ENCODE peak calls at places on chromosomes 11 and 22, in six cellular contexts. H is tibial artery, T is GM06990, A is lower leg skin, P is fibroblast of lung, N is BJ. E is an unnamed sample.

GRCh38 chr11:76577199-76577920 is 93.2 kb downstream of the LRRC32 start:
- DNase-seq in P (peak), N (no peak), T (no peak), A (no peak), H (no peak), E (peak)

GRCh38 chr11:17883946-17884345 is 128.9 kb downstream of the SERGEF start:
- DNase-seq in A (no peak), T (no peak), P (no peak), N (no peak), H (no peak), E (no peak)

GRCh38 chr22:46537946-46538815 is 761 bp upstream of the CELSR1 start:
- DNase-seq in A (no peak), N (no peak), P (peak), H (no peak), T (no peak), E (no peak)

GRCh38 chr11:11083441-11083840 is 225.6 kb upstream of the ZBED5 start:
- DNase-seq in H (no peak), N (no peak), P (no peak), A (no peak), T (no peak), E (no peak)

GRCh38 chr11:69285766-69286165 is 8.2 kb upstream of the MYEOV start:
- DNase-seq in H (no peak), P (no peak), T (no peak), N (no peak), A (no peak), E (no peak)

GRCh38 chr11:95884364-95884763 is 39.5 kb downstream of the MTMR2 start:
- DNase-seq in A (no peak), N (no peak), H (no peak), P (peak), T (no peak), E (peak)

GRCh38 chr11:73980001-73980960 is 2.4 kb downstream of the UCP2 start:
- DNase-seq in N (no peak), T (peak), A (peak), H (peak), P (peak), E (no peak)

GRCh38 chr11:9717719-9718118 is 53.8 kb downstream of the SWAP70 start:
- DNase-seq in A (no peak), P (no peak), N (no peak), H (no peak), T (no peak), E (no peak)

GRCh38 chr22:44671742-44672141 is 30.3 kb upstream of the PRR5 start:
- DNase-seq in A (no peak), H (no peak), N (no peak), P (peak), T (no peak), E (no peak)

GRCh38 chr11:67118059-67118766 is 850 bp upstream of the KDM2A start:
- DNase-seq in H (peak), T (peak), N (no peak), P (no peak), A (peak), E (no peak)

GRCh38 chr22:45642966-45643365 is 28.7 kb upstream of the ATXN10 start:
- DNase-seq in A (no peak), T (no peak), P (no peak), N (no peak), H (no peak), E (no peak)

GRCh38 chr22:46953968-46954755 is 191.7 kb downstream of the TBC1D22A start:
- DNase-seq in T (no peak), A (no peak), H (no peak), N (no peak), P (no peak), E (no peak)

GRCh38 chr11:114304065-114304464 is 7.9 kb downstream of the NNMT start:
- DNase-seq in N (no peak), H (no peak), A (no peak), T (no peak), P (no peak), E (no peak)

GRCh38 chr11:48001438-48002021 is 21.2 kb downstream of the PTPRJ start:
- DNase-seq in H (no peak), P (peak), T (no peak), N (no peak), A (no peak), E (peak)

GRCh38 chr22:38310518-38311330 is 6.5 kb downstream of the CSNK1E start:
- DNase-seq in T (no peak), H (peak), N (no peak), A (no peak), P (no peak), E (no peak)
- H3K4me3 ChIP-seq in T (no peak), H (no peak), N (no peak), A (no peak), P (no peak), E (no peak)

GRCh38 chr11:125123947-125124633 is 12.7 kb upstream of the TMEM218 start:
- DNase-seq in P (peak), N (no peak), A (peak), T (peak), H (peak), E (no peak)
- TF ChIP-seq CTCF in P (peak), N (peak), A (no peak), T (peak), H (no peak), E (peak)

GRCh38 chr22:48796295-48797015 is 1031.2 kb downstream of the BRD1 start:
- DNase-seq in H (no peak), T (no peak), A (no peak), N (no peak), P (no peak), E (no peak)

GRCh38 chr22:48799227-48799970 is 1028.3 kb downstream of the BRD1 start:
- DNase-seq in P (no peak), N (no peak), T (no peak), H (no peak), A (no peak), E (no peak)

GRCh38 chr22:48800036-48800885 is 1027.4 kb downstream of the BRD1 start:
- DNase-seq in H (no peak), P (no peak), N (no peak), A (no peak), T (no peak), E (no peak)

GRCh38 chr22:48797731-48798130 is 1029.9 kb downstream of the BRD1 start:
- DNase-seq in N (no peak), H (no peak), T (no peak), A (no peak), P (no peak), E (no peak)

GRCh38 chr22:48798281-48799226 is 1029.1 kb downstream of the BRD1 start:
- DNase-seq in T (no peak), A (no peak), N (no peak), H (no peak), P (no peak), E (no peak)
- H3K4me3 ChIP-seq in T (no peak), A (no peak), N (no peak), H (no peak), P (no peak), E (no peak)

GRCh38 chr22:26642465-26643367 is 14.7 kb upstream of the MIAT start:
- DNase-seq in N (no peak), A (no peak), P (no peak), T (peak), H (no peak), E (no peak)
- TF ChIP-seq CTCF in N (no peak), A (no peak), P (no peak), T (peak), H (no peak), E (no peak)

GRCh38 chr22:26734339-26735018 is 77.1 kb downstream of the MIAT start:
- DNase-seq in H (no peak), T (no peak), N (no peak), P (no peak), A (no peak), E (no peak)

GRCh38 chr22:26735019-26735409 is 77.6 kb downstream of the MIAT start:
- DNase-seq in P (no peak), N (no peak), T (no peak), A (no peak), H (no peak), E (no peak)

GRCh38 chr22:26737262-26737661 is 79.9 kb downstream of the MIAT start:
- DNase-seq in P (no peak), N (no peak), T (no peak), A (no peak), H (no peak), E (no peak)

DNA sequence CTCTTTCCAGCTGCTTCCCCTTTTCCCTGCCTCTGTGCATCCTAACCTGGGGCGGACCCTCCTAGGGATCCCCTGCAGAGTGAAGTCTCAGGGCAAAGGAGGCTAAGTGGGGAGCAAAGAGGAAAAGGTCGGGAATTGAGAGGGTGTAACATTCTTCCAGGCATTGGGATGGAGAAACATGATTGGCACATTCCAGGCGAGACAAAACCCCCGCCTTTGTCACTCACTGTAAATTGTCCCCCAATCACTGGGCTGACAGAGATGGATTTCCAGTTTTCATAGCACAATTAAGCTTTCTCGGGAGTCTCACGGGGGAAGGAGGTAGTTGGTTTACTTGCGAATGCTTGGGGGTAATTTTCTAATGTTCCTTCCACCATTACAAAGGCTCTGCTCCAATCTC is 74.9 kb downstream of the MIAT start:
- DNase-seq in T (no peak), A (no peak), N (no peak), P (no peak), H (no peak), E (no peak)
- H3K4me3 ChIP-seq in T (no peak), A (no peak), N (no peak), P (no peak), H (no peak), E (no peak)

DNA sequence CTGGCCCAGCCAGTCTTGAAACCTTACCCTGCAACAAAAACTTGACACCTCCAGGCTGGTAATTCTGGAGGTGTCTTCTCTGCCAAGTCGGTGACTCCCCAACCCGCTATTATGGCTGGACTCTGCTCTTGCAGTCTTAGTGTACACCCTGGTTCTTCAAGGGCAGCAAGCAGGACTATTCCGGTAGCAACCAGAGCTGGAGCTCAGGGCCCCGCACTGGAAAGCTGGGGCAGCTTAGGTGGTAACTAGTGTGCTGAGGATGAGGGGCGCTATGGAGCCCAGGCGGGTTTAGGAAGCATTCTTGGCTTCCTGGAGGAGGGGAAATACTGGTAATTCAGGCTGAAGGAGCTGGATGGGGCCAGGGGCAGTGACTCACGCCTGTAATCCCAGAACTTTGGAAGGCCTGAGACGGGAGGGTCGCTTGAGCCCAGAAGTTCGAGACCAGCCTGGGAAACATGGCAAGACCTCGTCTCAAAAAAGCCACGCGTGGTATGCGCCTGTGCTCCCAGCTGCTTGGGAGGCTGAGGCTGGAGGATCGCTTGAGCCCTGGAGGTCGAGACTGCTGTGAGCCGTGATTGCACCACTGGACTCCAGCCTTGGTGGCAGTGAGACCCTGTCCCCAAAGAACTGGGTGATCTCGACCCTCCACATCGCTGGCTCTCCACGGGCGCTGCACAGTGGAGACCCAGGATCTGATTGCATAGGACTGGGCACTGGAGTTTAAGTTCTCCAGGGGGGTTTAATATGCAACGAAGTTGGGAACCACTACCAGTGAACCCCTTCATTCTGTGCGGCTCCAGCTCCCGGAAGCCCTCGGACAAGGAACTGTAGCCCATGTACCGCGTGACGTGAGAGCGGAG is 10.6 kb upstream of the AIFM3 start:
- DNase-seq in H (no peak), T (no peak), N (no peak), P (peak), A (no peak), E (no peak)
- TF ChIP-seq CTCF in H (no peak), T (no peak), N (no peak), P (no peak), A (no peak), E (no peak)

GRCh38 chr22:25067851-25068421 is 115.4 kb downstream of the KIAA1671 start:
- DNase-seq in A (no peak), N (no peak), T (no peak), H (peak), P (no peak), E (no peak)
- H3K4me3 ChIP-seq in A (no peak), N (no peak), T (no peak), H (no peak), P (no peak), E (no peak)